ENCODE peak calls at places on chromosomes 5 and 9, in seven cellular contexts. One of them, this sample, is unnamed.

GRCh38 chr5:128212206-128212788 is 128.7 kb downstream of the SLC12A2 start:
- DNase-seq in mesendoderm: no peak
- DNase-seq in trophoblast cell: no peak
- DNase-seq in mesenchymal stem cell: no peak
- DNase-seq in H9: no peak
- DNase-seq in neuronal stem cell: no peak
- DNase-seq in H1: no peak
- DNase-seq in this sample: no peak

GRCh38 chr9:31585158-31585557 is 799.3 kb upstream of the ACO1 start:
- DNase-seq in mesendoderm: no peak
- DNase-seq in trophoblast cell: no peak
- DNase-seq in mesenchymal stem cell: no peak
- DNase-seq in H9: no peak
- DNase-seq in neuronal stem cell: no peak
- DNase-seq in H1: no peak
- DNase-seq in this sample: no peak

GRCh38 chr5:159971038-159971437 is 37.9 kb upstream of the TTC1 start:
- DNase-seq in mesendoderm: no peak
- DNase-seq in trophoblast cell: peak; percentile 60
- DNase-seq in mesenchymal stem cell: peak; percentile 50
- DNase-seq in H9: no peak
- DNase-seq in neuronal stem cell: no peak
- DNase-seq in H1: no peak
- DNase-seq in this sample: peak; percentile 84

GRCh38 chr5:149857499-149857898 is 87.1 kb downstream of the PDE6A start:
- DNase-seq in mesendoderm: no peak
- DNase-seq in trophoblast cell: no peak
- DNase-seq in mesenchymal stem cell: peak; percentile 27
- DNase-seq in H9: no peak
- DNase-seq in neuronal stem cell: no peak
- DNase-seq in H1: no peak
- DNase-seq in this sample: no peak

GRCh38 chr9:88458716-88459115 is 70.5 kb downstream of the SPIN1 start:
- DNase-seq in mesendoderm: no peak
- DNase-seq in trophoblast cell: peak; percentile 97
- DNase-seq in mesenchymal stem cell: peak; percentile 33
- DNase-seq in H9: no peak
- DNase-seq in neuronal stem cell: no peak
- DNase-seq in H1: no peak
- DNase-seq in this sample: peak; percentile 75

GRCh38 chr5:74185599-74185998 is 454.9 kb downstream of the ENC1 start:
- DNase-seq in mesendoderm: no peak
- DNase-seq in trophoblast cell: no peak
- DNase-seq in mesenchymal stem cell: no peak
- DNase-seq in H9: no peak
- DNase-seq in neuronal stem cell: no peak
- DNase-seq in H1: no peak
- DNase-seq in this sample: no peak

GRCh38 chr9:105205787-105206511 is 38.5 kb upstream of the SLC44A1 start:
- DNase-seq in mesendoderm: no peak
- DNase-seq in trophoblast cell: peak; percentile 43
- DNase-seq in mesenchymal stem cell: no peak
- DNase-seq in H9: no peak
- DNase-seq in neuronal stem cell: no peak
- DNase-seq in H1: no peak
- DNase-seq in this sample: peak; percentile 94

GRCh38 chr5:24633705-24634325 is 11.0 kb downstream of the CDH10 start:
- DNase-seq in mesendoderm: peak; percentile 25
- DNase-seq in trophoblast cell: peak; percentile 76
- DNase-seq in mesenchymal stem cell: peak; percentile 62
- DNase-seq in H9: no peak
- DNase-seq in neuronal stem cell: peak; percentile 27
- DNase-seq in H1: no peak
- DNase-seq in this sample: peak; percentile 11

GRCh38 chr5:97131139-97131710 is 11.2 kb downstream of the LIX1 start:
- DNase-seq in mesendoderm: no peak
- DNase-seq in trophoblast cell: no peak
- DNase-seq in mesenchymal stem cell: no peak
- DNase-seq in H9: no peak
- DNase-seq in neuronal stem cell: no peak
- DNase-seq in H1: no peak
- DNase-seq in this sample: peak; percentile 56

GRCh38 chr5:29811914-29812679 is 1381.4 kb upstream of the CDH6 start:
- DNase-seq in mesendoderm: peak; percentile 62
- DNase-seq in trophoblast cell: no peak
- DNase-seq in mesenchymal stem cell: no peak
- DNase-seq in H9: no peak
- DNase-seq in neuronal stem cell: no peak
- DNase-seq in H1: no peak
- DNase-seq in this sample: no peak

GRCh38 chr5:10351199-10351881 is 2.2 kb upstream of the MARCHF6 start:
- DNase-seq in mesendoderm: peak; percentile 71
- DNase-seq in trophoblast cell: no peak
- DNase-seq in mesenchymal stem cell: peak; percentile 47
- DNase-seq in H9: no peak
- DNase-seq in neuronal stem cell: no peak
- DNase-seq in H1: no peak
- DNase-seq in this sample: peak; percentile 91

GRCh38 chr9:103193992-103194391 is 198.9 kb downstream of the CYLC2 start:
- DNase-seq in mesendoderm: no peak
- DNase-seq in trophoblast cell: no peak
- DNase-seq in mesenchymal stem cell: no peak
- DNase-seq in H9: no peak
- DNase-seq in neuronal stem cell: no peak
- DNase-seq in H1: no peak
- DNase-seq in this sample: no peak

GRCh38 chr5:134437340-134438267 is 25.9 kb upstream of the CDKN2AIPNL start:
- DNase-seq in mesendoderm: no peak
- DNase-seq in trophoblast cell: peak; percentile 41
- DNase-seq in mesenchymal stem cell: no peak
- DNase-seq in H9: no peak
- DNase-seq in neuronal stem cell: no peak
- DNase-seq in H1: no peak
- DNase-seq in this sample: peak; percentile 61

GRCh38 chr5:139761501-139761900 is 34.1 kb upstream of the PSD2 start:
- DNase-seq in mesendoderm: no peak
- DNase-seq in trophoblast cell: no peak
- DNase-seq in mesenchymal stem cell: no peak
- DNase-seq in H9: no peak
- DNase-seq in neuronal stem cell: no peak
- DNase-seq in H1: no peak
- DNase-seq in this sample: no peak

GRCh38 chr5:39108987-39109386 is 34.8 kb upstream of the RICTOR start:
- DNase-seq in mesendoderm: no peak
- DNase-seq in trophoblast cell: no peak
- DNase-seq in mesenchymal stem cell: no peak
- DNase-seq in H9: no peak
- DNase-seq in neuronal stem cell: no peak
- DNase-seq in H1: no peak
- DNase-seq in this sample: no peak

DNA sequence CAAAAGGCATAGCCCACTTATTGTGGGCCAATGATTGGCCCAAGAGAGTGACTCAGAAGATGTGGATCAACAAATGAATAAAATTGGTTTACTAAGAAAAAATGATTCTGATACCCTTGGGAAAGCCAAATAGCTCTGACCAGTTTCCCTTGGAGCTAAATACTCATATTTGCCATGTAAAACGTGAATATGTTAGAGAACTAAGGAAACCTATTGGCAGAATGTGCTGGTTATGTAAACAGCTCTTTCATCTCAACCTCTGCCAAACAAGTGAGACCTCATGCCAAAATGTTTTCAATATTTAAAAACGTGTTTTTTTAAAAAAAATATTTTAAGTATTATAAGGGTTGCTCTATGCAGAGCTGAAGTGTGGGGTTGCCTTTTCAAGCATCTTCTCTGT is 186.8 kb upstream of the TUT7 start:
- DNase-seq in mesendoderm: no peak
- DNase-seq in trophoblast cell: peak; percentile 92
- DNase-seq in mesenchymal stem cell: no peak
- DNase-seq in H9: no peak
- DNase-seq in neuronal stem cell: no peak
- DNase-seq in H1: no peak
- DNase-seq in this sample: no peak
- H3K4ac ChIP-seq in mesendoderm: no peak overlapping the region
- H3K4ac ChIP-seq in trophoblast cell: no peak overlapping the region
- H3K4ac ChIP-seq in mesenchymal stem cell: no peak overlapping the region
- H3K4ac ChIP-seq in H9: no peak overlapping the region
- H3K4ac ChIP-seq in neuronal stem cell: no peak overlapping the region
- H3K4ac ChIP-seq in H1: no peak overlapping the region
- H3K4ac ChIP-seq in this sample: no peak overlapping the region

GRCh38 chr5:129973716-129974426 is 69.6 kb downstream of the CHSY3 start:
- DNase-seq in mesendoderm: peak; percentile 73
- DNase-seq in trophoblast cell: peak; percentile 91
- DNase-seq in mesenchymal stem cell: peak; percentile 80
- DNase-seq in H9: no peak
- DNase-seq in neuronal stem cell: no peak
- DNase-seq in H1: no peak
- DNase-seq in this sample: peak; percentile 15
- H3K4ac ChIP-seq in mesendoderm: no peak overlapping the region
- H3K4ac ChIP-seq in trophoblast cell: no peak overlapping the region
- H3K4ac ChIP-seq in mesenchymal stem cell: no peak overlapping the region
- H3K4ac ChIP-seq in H9: no peak overlapping the region
- H3K4ac ChIP-seq in neuronal stem cell: no peak overlapping the region
- H3K4ac ChIP-seq in H1: no peak overlapping the region
- H3K4ac ChIP-seq in this sample: no peak overlapping the region

DNA sequence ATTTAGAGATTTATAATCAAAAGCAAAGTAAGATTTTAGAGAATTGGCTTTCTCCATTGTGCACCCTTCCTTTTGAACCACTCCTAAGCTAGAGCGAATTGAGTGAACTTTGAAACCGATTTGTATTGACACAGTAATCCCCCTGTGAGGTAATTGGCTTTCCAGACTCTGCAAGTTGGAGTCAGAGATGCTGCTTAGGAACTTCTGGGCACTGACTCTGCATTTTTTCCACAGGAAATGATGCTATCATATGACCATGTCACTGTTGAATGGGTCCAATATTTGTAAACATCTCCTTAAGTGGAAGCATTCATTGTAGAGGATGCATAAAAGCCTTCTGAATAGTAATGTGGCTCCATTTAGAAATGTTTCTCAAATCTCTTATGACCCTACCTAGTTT is 394.4 kb upstream of the ZNF608 start:
- DNase-seq in mesendoderm: no peak
- DNase-seq in trophoblast cell: no peak
- DNase-seq in mesenchymal stem cell: peak; percentile 96
- DNase-seq in H9: no peak
- DNase-seq in neuronal stem cell: no peak
- DNase-seq in H1: no peak
- DNase-seq in this sample: peak; percentile 93
- H3K4ac ChIP-seq in mesendoderm: no peak overlapping the region
- H3K4ac ChIP-seq in trophoblast cell: no peak overlapping the region
- H3K4ac ChIP-seq in mesenchymal stem cell: no peak overlapping the region
- H3K4ac ChIP-seq in H9: no peak overlapping the region
- H3K4ac ChIP-seq in neuronal stem cell: no peak overlapping the region
- H3K4ac ChIP-seq in H1: no peak overlapping the region
- H3K4ac ChIP-seq in this sample: no peak overlapping the region

GRCh38 chr9:109639666-109640231 is 140.2 kb upstream of the PALM2AKAP2 start:
- DNase-seq in mesendoderm: no peak
- DNase-seq in trophoblast cell: no peak
- DNase-seq in mesenchymal stem cell: no peak
- DNase-seq in H9: no peak
- DNase-seq in neuronal stem cell: no peak
- DNase-seq in H1: no peak
- DNase-seq in this sample: no peak

GRCh38 chr9:109641079-109641659 is 138.8 kb upstream of the PALM2AKAP2 start:
- DNase-seq in mesendoderm: no peak
- DNase-seq in trophoblast cell: no peak
- DNase-seq in mesenchymal stem cell: no peak
- DNase-seq in H9: no peak
- DNase-seq in neuronal stem cell: no peak
- DNase-seq in H1: no peak
- DNase-seq in this sample: no peak

GRCh38 chr9:109640232-109641078 is 139.5 kb upstream of the PALM2AKAP2 start:
- DNase-seq in mesendoderm: peak; percentile 46
- DNase-seq in trophoblast cell: peak; percentile 7
- DNase-seq in mesenchymal stem cell: peak; percentile 16
- DNase-seq in H9: peak; percentile 62
- DNase-seq in neuronal stem cell: peak; percentile 74
- DNase-seq in H1: no peak
- DNase-seq in this sample: peak; percentile 22
- H3K4ac ChIP-seq in mesendoderm: no peak overlapping the region
- H3K4ac ChIP-seq in trophoblast cell: no peak overlapping the region
- H3K4ac ChIP-seq in mesenchymal stem cell: no peak overlapping the region
- H3K4ac ChIP-seq in H9: no peak overlapping the region
- H3K4ac ChIP-seq in neuronal stem cell: no peak overlapping the region
- H3K4ac ChIP-seq in H1: no peak overlapping the region
- H3K4ac ChIP-seq in this sample: no peak overlapping the region

GRCh38 chr5:116766470-116766947 is 191.9 kb upstream of the SEMA6A start:
- DNase-seq in mesendoderm: peak; percentile 90
- DNase-seq in trophoblast cell: peak; percentile 96
- DNase-seq in mesenchymal stem cell: peak; percentile 98
- DNase-seq in H9: no peak
- DNase-seq in neuronal stem cell: no peak
- DNase-seq in H1: no peak
- DNase-seq in this sample: no peak
- H3K4ac ChIP-seq in mesendoderm: no peak overlapping the region
- H3K4ac ChIP-seq in trophoblast cell: no peak overlapping the region
- H3K4ac ChIP-seq in mesenchymal stem cell: no peak overlapping the region
- H3K4ac ChIP-seq in H9: no peak overlapping the region
- H3K4ac ChIP-seq in neuronal stem cell: no peak overlapping the region
- H3K4ac ChIP-seq in H1: no peak overlapping the region
- H3K4ac ChIP-seq in this sample: no peak overlapping the region

DNA sequence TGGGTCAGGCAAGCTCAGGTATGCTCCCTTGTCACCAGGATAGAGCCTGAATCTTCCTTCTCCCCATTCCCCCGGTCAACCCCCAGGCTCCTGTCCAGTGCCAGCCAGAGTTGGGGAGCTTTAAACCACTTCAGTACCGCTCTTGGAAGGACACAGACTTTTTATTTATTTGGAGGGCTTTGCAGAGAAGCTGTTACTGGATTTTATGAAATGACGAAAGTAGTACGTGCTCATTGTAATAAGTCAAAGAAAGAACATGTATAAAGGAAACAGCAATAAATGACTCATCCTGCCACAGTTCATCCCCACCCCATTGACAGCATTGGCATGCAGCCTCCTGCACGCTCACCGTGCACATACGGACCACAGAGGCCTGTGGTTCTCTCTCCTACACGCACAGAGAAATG is 230.3 kb downstream of the AUH start:
- DNase-seq in mesendoderm: no peak
- DNase-seq in trophoblast cell: no peak
- DNase-seq in mesenchymal stem cell: peak; percentile 97
- DNase-seq in H9: no peak
- DNase-seq in neuronal stem cell: no peak
- DNase-seq in H1: no peak
- DNase-seq in this sample: peak; percentile 100
- H3K4ac ChIP-seq in mesendoderm: no peak overlapping the region
- H3K4ac ChIP-seq in trophoblast cell: no peak overlapping the region
- H3K4ac ChIP-seq in mesenchymal stem cell: peak overlapping the region; percentile 40
- H3K4ac ChIP-seq in H9: no peak overlapping the region
- H3K4ac ChIP-seq in neuronal stem cell: no peak overlapping the region
- H3K4ac ChIP-seq in H1: no peak overlapping the region
- H3K4ac ChIP-seq in this sample: peak overlapping the region; percentile 95

This sample was measured in IMR-90.